ENCODE peak calls at places on chromosomes 5 and 9, in ten cellular contexts. L is GM23248, O is ovary, Q is OCI-LY7, G is cardiac muscle cell, F is heart right ventricle, Z is brain microvascular endothelial cell, P is upper lobe of right lung, I is NB4, Y is right cardiac atrium. E is an unnamed sample.

GRCh38 chr5:154945695-154946301 is 4.9 kb downstream of the MRPL22 start:
- DNase-seq in L (peak; percentile 53), G (peak; percentile 38), Q (peak; percentile 36), O (no peak), F (no peak), Y (no peak), I (peak; percentile 27), Z (no peak), P (no peak), E (no peak)

GRCh38 chr5:111676496-111676895 is 80.5 kb downstream of the NREP start:
- DNase-seq in Q (no peak), Y (no peak), P (no peak), I (no peak), L (peak; percentile 87), G (no peak), Z (no peak), O (no peak), F (no peak), E (peak; percentile 47)

GRCh38 chr5:17238521-17239041 is 21.1 kb downstream of the BASP1 start:
- DNase-seq in G (peak; percentile 32), P (no peak), F (no peak), O (no peak), Y (no peak), Z (peak; percentile 50), Q (no peak), L (peak; percentile 81), I (no peak), E (peak; percentile 35)

GRCh38 chr9:79858509-79858908 is 286.7 kb downstream of the TLE4 start:
- DNase-seq in G (peak; percentile 4), O (no peak), I (peak; percentile 9), Y (no peak), Z (peak; percentile 4), L (peak; percentile 35), P (no peak), Q (no peak), F (no peak), E (no peak)

GRCh38 chr5:174829511-174829864 is 105.1 kb downstream of the MSX2 start:
- DNase-seq in L (no peak), F (no peak), Z (no peak), Y (no peak), O (no peak), I (no peak), P (no peak), G (peak; percentile 4), Q (no peak), E (no peak)

GRCh38 chr5:127353761-127354160 is 63.2 kb downstream of the MEGF10 start:
- DNase-seq in Y (no peak), I (no peak), P (no peak), Z (no peak), F (no peak), L (no peak), G (no peak), Q (no peak), O (no peak), E (no peak)

GRCh38 chr5:154753792-154754191 is 1.4 kb upstream of the LARP1 start:
- DNase-seq in O (peak; percentile 83), Y (peak; percentile 82), P (no peak), L (peak; percentile 98), Q (no peak), Z (peak; percentile 86), I (peak; percentile 40), F (peak; percentile 29), G (peak; percentile 96), E (peak; percentile 98)

GRCh38 chr9:110016340-110016739 is 191.6 kb downstream of the C9orf152 start:
- DNase-seq in I (no peak), O (no peak), G (peak; percentile 52), Y (no peak), L (peak; percentile 77), Z (peak; percentile 72), Q (no peak), P (no peak), F (no peak), E (peak; percentile 62)

DNA sequence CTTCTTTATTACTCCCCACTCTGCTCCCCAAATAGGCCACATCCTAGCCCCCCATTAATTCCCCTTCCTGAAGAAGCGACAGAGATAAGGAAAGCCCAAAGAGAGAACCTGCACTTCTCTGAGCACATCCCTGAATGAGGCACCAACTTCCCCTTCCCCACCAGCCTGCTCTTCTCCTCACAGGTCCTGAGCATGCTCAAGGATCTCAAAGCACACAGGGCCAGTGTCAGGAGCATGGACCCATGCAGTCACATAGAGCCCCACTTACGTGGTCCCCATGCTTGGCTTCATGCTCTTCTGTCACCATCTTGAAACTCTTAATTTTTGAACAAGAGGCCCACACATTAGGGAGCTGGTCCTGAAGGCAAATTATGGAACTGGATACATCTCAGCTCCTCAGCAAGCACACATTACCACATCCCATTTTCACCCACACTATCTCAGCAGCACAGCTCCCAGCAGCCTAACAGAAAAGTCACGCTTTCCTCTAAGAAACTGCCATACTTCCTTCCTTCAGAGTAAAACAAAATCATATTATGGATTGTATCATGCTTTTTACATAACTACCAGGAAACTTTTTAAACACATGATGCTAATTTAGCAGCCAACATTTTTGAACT is 99.8 kb downstream of the NFIB start:
- DNase-seq in F (no peak), O (no peak), P (no peak), L (no peak), G (no peak), I (no peak), Y (no peak), Z (no peak), Q (no peak), E (no peak)
- H3K4me3 ChIP-seq in F (no peak overlapping the region), O (no peak overlapping the region), P (no peak overlapping the region), L (no peak overlapping the region), G (no peak overlapping the region), I (no peak overlapping the region), Y (no peak overlapping the region), Z (no peak overlapping the region), Q (no peak overlapping the region), E (no peak overlapping the region)

DNA sequence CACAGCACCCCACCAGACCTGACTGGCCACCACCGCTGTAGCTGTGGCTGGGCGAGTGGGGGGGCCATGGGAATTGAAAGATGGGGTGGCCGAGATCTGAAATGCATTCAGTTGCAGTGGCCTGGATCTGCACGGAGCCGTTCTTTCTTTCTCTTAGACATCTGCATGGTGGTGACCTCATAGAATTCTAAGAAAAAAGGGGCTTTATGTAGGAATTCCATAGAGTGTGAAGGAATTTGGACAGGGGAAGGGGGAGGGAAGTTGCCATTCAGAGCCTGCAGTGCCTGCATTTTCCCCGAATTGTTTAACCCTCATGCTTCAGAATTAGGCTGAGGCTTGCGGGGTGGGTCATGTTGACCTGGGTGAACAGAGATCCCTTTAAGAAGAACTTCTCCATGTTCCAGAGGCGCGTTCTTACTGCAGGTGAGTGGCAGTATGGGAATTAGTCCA is 4.9 kb downstream of the NEK6 start:
- DNase-seq in F (no peak), L (no peak), I (no peak), P (no peak), Q (no peak), Z (no peak), G (peak; percentile 67), O (no peak), Y (peak; percentile 6), E (no peak)
- H3K4me3 ChIP-seq in F (no peak overlapping the region), L (peak overlapping the region; percentile 60), I (no peak overlapping the region), P (peak overlapping the region; percentile 36), Q (no peak overlapping the region), Z (no peak overlapping the region), G (no peak overlapping the region), O (no peak overlapping the region), Y (no peak overlapping the region), E (no peak overlapping the region)

GRCh38 chr9:2781336-2781735 is 62.6 kb downstream of the PUM3 start:
- DNase-seq in P (no peak), Y (no peak), Q (no peak), Z (no peak), L (no peak), F (no peak), G (no peak), O (no peak), I (no peak), E (no peak)

GRCh38 chr9:2791246-2791645 is 52.6 kb downstream of the PUM3 start:
- DNase-seq in G (no peak), Q (no peak), O (no peak), Y (no peak), L (no peak), P (no peak), I (no peak), Z (no peak), F (no peak), E (no peak)

GRCh38 chr9:2788948-2789347 is 54.9 kb downstream of the PUM3 start:
- DNase-seq in P (no peak), F (no peak), I (no peak), L (no peak), Z (no peak), Q (no peak), Y (no peak), G (no peak), O (no peak), E (no peak)

GRCh38 chr9:2785060-2785459 is 58.8 kb downstream of the PUM3 start:
- DNase-seq in Z (no peak), Q (no peak), P (no peak), G (peak; percentile 38), Y (no peak), F (no peak), L (peak; percentile 30), O (no peak), I (no peak), E (no peak)

DNA sequence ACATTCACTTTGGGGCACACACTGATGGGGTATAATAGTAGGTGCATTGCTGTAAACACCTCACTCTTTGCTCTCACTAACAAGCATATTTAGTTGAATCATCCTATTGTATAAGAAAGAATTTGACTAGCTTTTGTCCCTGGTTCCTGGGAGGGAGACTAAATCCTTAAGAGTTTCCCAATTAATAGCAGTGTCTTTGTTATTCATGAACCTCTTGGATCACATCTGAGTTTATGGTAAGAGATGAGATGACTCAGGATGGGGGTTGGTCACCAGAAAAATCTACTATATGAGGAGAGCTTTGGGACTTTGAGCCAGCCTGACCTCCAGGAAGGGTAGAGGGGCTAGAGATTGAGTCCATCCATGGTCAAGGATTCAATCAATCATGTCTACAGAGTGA is 56.8 kb downstream of the PUM3 start:
- DNase-seq in Q (no peak), O (no peak), F (no peak), G (peak; percentile 43), P (no peak), I (no peak), Z (peak; percentile 41), Y (no peak), L (peak; percentile 80), E (no peak)
- H3K4me3 ChIP-seq in Q (no peak overlapping the region), O (no peak overlapping the region), F (no peak overlapping the region), G (no peak overlapping the region), P (no peak overlapping the region), I (no peak overlapping the region), Z (no peak overlapping the region), Y (no peak overlapping the region), L (no peak overlapping the region), E (no peak overlapping the region)

GRCh38 chr9:135907446-135908333 is at the start of gene CAMSAP1:
- DNase-seq in O (peak; percentile 97), L (peak; percentile 96), G (peak; percentile 97), Y (peak; percentile 98), P (peak; percentile 96), I (peak; percentile 92), Q (peak; percentile 94), Z (peak; percentile 84), F (peak; percentile 96), E (peak; percentile 88)

GRCh38 chr9:135908334-135909204 is 1.2 kb upstream of the CAMSAP1 start:
- DNase-seq in G (no peak), L (peak; percentile 35), O (peak; percentile 40), Q (no peak), P (peak; percentile 71), Y (no peak), Z (no peak), F (no peak), I (no peak), E (no peak)

GRCh38 chr9:135910757-135911156 is 3.4 kb upstream of the CAMSAP1 start:
- DNase-seq in G (no peak), Q (no peak), Z (no peak), O (peak; percentile 24), P (peak; percentile 48), I (no peak), L (no peak), Y (no peak), F (no peak), E (no peak)

GRCh38 chr9:135910197-135910596 is 2.9 kb upstream of the CAMSAP1 start:
- DNase-seq in P (no peak), Q (no peak), F (no peak), Y (no peak), O (no peak), G (no peak), L (no peak), Z (no peak), I (no peak), E (no peak)

DNA sequence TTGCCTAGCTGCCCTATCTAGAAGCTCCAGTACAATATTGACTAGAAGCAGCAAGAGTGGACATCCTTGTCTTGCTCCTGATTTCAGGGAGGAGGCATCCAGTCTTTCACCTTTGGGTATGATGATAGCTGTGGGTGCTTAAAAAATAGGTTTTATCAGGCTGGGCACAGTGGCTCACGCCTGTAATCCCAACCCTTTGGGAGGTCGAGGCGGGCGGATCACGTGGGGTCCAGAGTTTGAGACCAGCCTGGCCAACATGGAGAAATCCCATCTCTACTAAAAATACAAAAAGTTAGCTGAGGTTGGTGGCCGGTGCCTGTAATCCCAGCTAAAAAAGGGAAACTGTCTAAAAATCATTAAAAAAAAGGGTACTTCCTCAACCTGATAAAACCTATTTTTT is 2.0 kb upstream of the CAMSAP1 start:
- DNase-seq in Y (no peak), G (no peak), Q (no peak), Z (no peak), O (peak; percentile 19), F (no peak), P (peak; percentile 37), L (no peak), I (no peak), E (no peak)
- H3K4me3 ChIP-seq in Y (no peak overlapping the region), G (no peak overlapping the region), Q (peak overlapping the region; percentile 81), Z (no peak overlapping the region), O (no peak overlapping the region), F (no peak overlapping the region), P (peak overlapping the region; percentile 76), L (no peak overlapping the region), I (no peak overlapping the region), E (no peak overlapping the region)